ENCODE peak calls at places on chromosomes 4 and X, in six cellular contexts. U, F, J, O, D and W are unnamed samples.
A peak's percentile ranks its signal among the peaks of the same experiment; 100 is the strongest.

GRCh38 chrX:150753968-150754367 is 60.8 kb downstream of the MTMR1 start:
- DNase-seq in J (no peak), F (no peak), D (no peak), U (no peak), O (no peak), W (no peak)

GRCh38 chrX:23931149-23931604 is 23.4 kb downstream of the CXorf58 start:
- DNase-seq in D (peak; percentile 16), F (no peak), U (no peak), O (no peak), J (no peak), W (peak; percentile 59)

GRCh38 chrX:9464435-9465371 is at the start of gene TBL1X:
- DNase-seq in U (peak; percentile 91), J (peak; percentile 40), O (peak; percentile 30), D (peak; percentile 67), F (peak; percentile 64), W (peak; percentile 57)

GRCh38 chr4:29304595-29304994 is 1415.6 kb upstream of the PCDH7 start:
- DNase-seq in F (no peak), J (no peak), D (no peak), U (no peak), O (peak; percentile 81), W (no peak)

GRCh38 chrX:19785647-19786046 is 101.8 kb downstream of the SH3KBP1 start:
- DNase-seq in J (no peak), O (no peak), D (no peak), F (no peak), U (no peak), W (no peak)

GRCh38 chr4:96874657-96875056 is 1034.8 kb downstream of the PDHA2 start:
- DNase-seq in U (peak; percentile 2), D (no peak), J (no peak), F (no peak), O (no peak), W (no peak)

GRCh38 chr4:1058198-1058996 is 47.0 kb downstream of the FGFRL1 start:
- DNase-seq in D (peak; percentile 42), U (peak; percentile 46), J (no peak), O (no peak), F (no peak), W (no peak)

GRCh38 chr4:160819791-160820190 is 1344.0 kb downstream of the FSTL5 start:
- DNase-seq in U (no peak), D (peak; percentile 52), J (no peak), O (no peak), F (no peak), W (no peak)

GRCh38 chr4:38011484-38012162 is 51.4 kb downstream of the PTTG2 start:
- DNase-seq in D (no peak), U (no peak), F (no peak), O (no peak), J (no peak), W (no peak)